ENCODE peak calls at places on chromosomes 16 and 17, in four cellular contexts. P is MM.1S, A is omental fat pad, R is prostate gland. G is an unnamed sample.

GRCh38 chr17:34628883-34629282 is 49.5 kb downstream of the TMEM132E start:
- DNase-seq in P (no peak), A (no peak), R (no peak), G (no peak)

GRCh38 chr16:47947741-47948140 is 208.1 kb downstream of the ABCC12 start:
- DNase-seq in P (no peak), A (no peak), R (no peak), G (no peak)

GRCh38 chr17:65914784-65915342 is 277.1 kb downstream of the CEP112 start:
- DNase-seq in P (peak), A (no peak), R (no peak), G (peak)

GRCh38 chr17:67157732-67158639 is 87.0 kb downstream of the HELZ start:
- DNase-seq in P (no peak), A (no peak), R (no peak), G (no peak)

GRCh38 chr17:65062168-65062915 is 5.8 kb upstream of the GNA13 start:
- DNase-seq in P (no peak), A (no peak), R (no peak), G (no peak)

GRCh38 chr17:14768923-14769322 is 468.0 kb downstream of the HS3ST3B1 start:
- DNase-seq in P (no peak), A (no peak), R (no peak), G (no peak)

GRCh38 chr17:2694381-2695242 is 17.0 kb downstream of the CLUH start:
- DNase-seq in P (no peak), A (peak), R (no peak), G (no peak)

GRCh38 chr16:57651344-57652333 is 16.5 kb upstream of the ADGRG3 start:
- DNase-seq in P (no peak), A (no peak), R (no peak), G (peak)

GRCh38 chr16:67673712-67674580 is 7.3 kb downstream of the C16orf86 start:
- DNase-seq in P (no peak), A (no peak), R (no peak), G (no peak)

GRCh38 chr17:60601443-60602384 is 1.7 kb downstream of the PPM1D start:
- DNase-seq in P (peak), A (no peak), R (peak), G (peak)

GRCh38 chr17:7626307-7626706 is 1.3 kb downstream of the SAT2 start:
- DNase-seq in P (no peak), A (no peak), R (no peak), G (no peak)

GRCh38 chr16:60553316-60553801 is 1482.9 kb downstream of the CDH8 start:
- DNase-seq in P (no peak), A (no peak), R (no peak), G (no peak)

GRCh38 chr16:10896723-10897122 is 19.7 kb downstream of the CIITA start:
- DNase-seq in P (no peak), A (no peak), R (no peak), G (no peak)

GRCh38 chr16:10965440-10966039 is 21.2 kb downstream of the CLEC16A start:
- DNase-seq in P (peak), A (no peak), R (no peak), G (peak)

GRCh38 chr17:33983824-33984574 is 271.1 kb upstream of the CCL2 start:
- DNase-seq in P (no peak), A (no peak), R (no peak), G (no peak)

GRCh38 chr16:28202147-28202746 is 9.5 kb downstream of the XPO6 start:
- DNase-seq in P (no peak), A (no peak), R (no peak), G (peak)

GRCh38 chr17:31128241-31128640 is 33.5 kb downstream of the NF1 start:
- DNase-seq in P (no peak), A (no peak), R (no peak), G (no peak)

GRCh38 chr16:86243571-86244154 is 266.7 kb upstream of the FOXF1 start:
- DNase-seq in P (no peak), A (no peak), R (no peak), G (no peak)

GRCh38 chr16:13708361-13708760 is 211.6 kb upstream of the ERCC4 start:
- DNase-seq in P (no peak), A (no peak), R (no peak), G (no peak)

GRCh38 chr17:72974605-72975232 is 117.8 kb downstream of the SLC39A11 start:
- DNase-seq in P (no peak), A (no peak), R (no peak), G (no peak)

GRCh38 chr17:72176516-72176851 is 55.7 kb downstream of the SOX9 start:
- DNase-seq in P (no peak), A (no peak), R (no peak), G (no peak)

GRCh38 chr17:27340990-27341595 is 47.2 kb downstream of the WSB1 start:
- DNase-seq in P (no peak), A (no peak), R (no peak), G (no peak)

GRCh38 chr17:8124350-8125195 is 667 bp upstream of the HES7 start:
- DNase-seq in P (peak), A (no peak), R (no peak), G (peak)

DNA sequence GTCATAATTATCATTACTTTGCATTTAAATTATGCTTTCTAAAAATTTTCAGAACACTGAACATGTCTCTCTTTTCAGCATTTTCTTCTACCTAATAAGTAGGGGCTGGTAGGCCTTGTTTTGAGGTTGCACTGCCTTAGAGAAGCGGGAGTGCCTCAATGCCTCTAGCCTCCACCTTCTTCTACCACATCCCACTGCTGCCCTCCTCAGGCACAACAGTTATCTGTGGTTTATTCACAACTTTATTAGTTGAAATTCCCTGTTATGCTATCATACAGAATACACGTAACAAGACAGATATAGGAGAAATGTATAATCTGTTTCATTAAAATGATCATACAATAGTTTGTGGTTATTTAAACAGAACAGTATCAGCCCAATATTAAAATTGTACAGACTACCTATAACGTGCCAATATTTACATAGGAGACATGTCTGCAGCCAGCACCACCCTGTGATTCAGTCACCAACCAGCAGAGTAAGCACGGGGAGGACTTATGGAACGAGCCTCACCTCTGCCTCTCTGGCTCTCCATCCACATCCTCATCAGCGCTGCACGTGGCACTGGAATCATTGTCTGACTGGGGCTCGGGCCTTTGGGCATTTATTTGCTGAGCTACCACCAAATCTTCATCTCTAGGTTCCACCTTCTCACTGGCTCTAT is 101.2 kb downstream of the TTC19 start:
- DNase-seq in P (no peak), A (no peak), R (no peak), G (peak)
- TF ChIP-seq CTCF in P (no peak), A (no peak), R (no peak), G (no peak)

GRCh38 chr16:1564325-1564724 is 30.9 kb downstream of the TMEM204 start:
- DNase-seq in P (no peak), A (no peak), R (no peak), G (peak)
- TF ChIP-seq CTCF in P (peak), A (no peak), R (peak), G (peak)

GRCh38 chr16:73527191-73527590 is 479.3 kb upstream of the ZFHX3 start:
- DNase-seq in P (no peak), A (no peak), R (no peak), G (no peak)
- TF ChIP-seq CTCF in P (no peak), A (no peak), R (no peak), G (no peak)

DNA sequence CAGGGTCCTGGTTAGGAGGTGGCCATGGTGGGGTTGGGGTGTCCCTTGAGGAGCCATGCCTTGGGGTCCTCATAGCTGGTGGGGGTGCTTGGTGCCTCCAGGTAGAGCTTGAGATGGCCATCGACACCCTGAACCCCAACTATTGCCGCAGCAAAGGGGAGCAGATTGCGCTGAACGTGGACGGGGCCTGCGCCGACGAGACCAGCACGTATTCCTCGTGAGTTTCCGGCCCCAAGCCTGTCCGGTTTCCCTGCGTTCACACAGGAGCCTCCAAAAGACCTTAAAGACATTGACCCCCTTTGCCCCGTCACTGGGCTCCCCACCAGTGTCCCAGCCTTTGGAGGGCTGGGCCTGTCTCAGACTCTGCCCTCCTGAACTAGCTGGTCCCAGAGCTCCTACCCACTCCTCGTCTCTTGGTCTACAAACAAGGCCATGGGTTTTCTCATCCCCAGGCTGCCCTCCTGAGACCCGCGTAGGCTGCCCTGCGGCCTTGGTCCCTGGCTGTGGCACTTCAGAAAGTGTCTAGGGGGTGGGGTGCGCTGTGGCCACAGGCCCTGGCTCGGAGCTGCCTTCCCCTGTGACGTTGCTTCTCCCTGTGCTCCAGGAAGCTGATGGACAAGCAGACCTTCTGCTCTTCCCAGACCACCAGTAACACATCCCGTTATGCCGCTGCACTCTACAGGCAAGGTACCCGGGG is 11.8 kb downstream of the POLR3E start:
- DNase-seq in P (no peak), A (no peak), R (no peak), G (no peak)
- TF ChIP-seq CTCF in P (no peak), A (no peak), R (no peak), G (no peak)

GRCh38 chr17:37527249-37527851 is 37.7 kb downstream of the DUSP14 start:
- DNase-seq in P (peak), A (no peak), R (peak), G (peak)
- TF ChIP-seq CTCF in P (peak), A (no peak), R (peak), G (peak)

DNA sequence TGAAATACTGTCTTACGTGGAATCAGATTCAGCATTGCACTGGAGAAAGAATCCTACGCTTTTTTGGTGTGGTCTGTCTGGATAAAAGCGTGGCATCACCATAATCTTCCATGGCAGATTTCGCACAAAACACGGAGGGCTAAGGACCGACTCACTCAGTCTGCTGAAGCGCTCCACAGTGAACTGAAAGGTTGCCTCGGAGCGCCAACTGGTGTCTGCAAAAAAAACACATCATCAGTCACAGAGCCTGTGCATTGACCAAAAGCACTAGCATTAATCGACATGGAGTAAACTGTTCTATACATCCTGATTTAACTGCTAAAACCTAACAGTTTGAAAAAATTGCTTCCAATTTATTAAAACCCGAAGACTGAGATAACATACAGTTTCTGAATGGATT is 40.5 kb downstream of the USP7 start:
- DNase-seq in P (no peak), A (no peak), R (no peak), G (no peak)
- TF ChIP-seq CTCF in P (no peak), A (no peak), R (no peak), G (no peak)

GRCh38 chr17:20944014-20944905 is 98.6 kb downstream of the USP22 start:
- DNase-seq in P (peak), A (no peak), R (peak), G (peak)
- TF ChIP-seq CTCF in P (peak), A (no peak), R (peak), G (peak)

GRCh38 chr16:88505405-88506082 is 52.5 kb downstream of the ZFPM1 start:
- DNase-seq in P (no peak), A (peak), R (no peak), G (peak)
- TF ChIP-seq CTCF in P (peak), A (no peak), R (peak), G (peak)

GRCh38 chr17:9798724-9799123 is 7.3 kb upstream of the DHRS7C start:
- DNase-seq in P (no peak), A (no peak), R (no peak), G (no peak)

GRCh38 chr17:9801505-9801904 is 10.1 kb upstream of the DHRS7C start:
- DNase-seq in P (no peak), A (no peak), R (no peak), G (no peak)

GRCh38 chr17:9802294-9802693 is 10.9 kb upstream of the DHRS7C start:
- DNase-seq in P (no peak), A (no peak), R (no peak), G (no peak)

GRCh38 chr17:9802701-9803100 is 11.3 kb upstream of the DHRS7C start:
- DNase-seq in P (no peak), A (no peak), R (no peak), G (no peak)

GRCh38 chr17:9797965-9798364 is 6.6 kb upstream of the DHRS7C start:
- DNase-seq in P (no peak), A (no peak), R (no peak), G (no peak)
- TF ChIP-seq CTCF in P (no peak), A (no peak), R (no peak), G (no peak)

DNA sequence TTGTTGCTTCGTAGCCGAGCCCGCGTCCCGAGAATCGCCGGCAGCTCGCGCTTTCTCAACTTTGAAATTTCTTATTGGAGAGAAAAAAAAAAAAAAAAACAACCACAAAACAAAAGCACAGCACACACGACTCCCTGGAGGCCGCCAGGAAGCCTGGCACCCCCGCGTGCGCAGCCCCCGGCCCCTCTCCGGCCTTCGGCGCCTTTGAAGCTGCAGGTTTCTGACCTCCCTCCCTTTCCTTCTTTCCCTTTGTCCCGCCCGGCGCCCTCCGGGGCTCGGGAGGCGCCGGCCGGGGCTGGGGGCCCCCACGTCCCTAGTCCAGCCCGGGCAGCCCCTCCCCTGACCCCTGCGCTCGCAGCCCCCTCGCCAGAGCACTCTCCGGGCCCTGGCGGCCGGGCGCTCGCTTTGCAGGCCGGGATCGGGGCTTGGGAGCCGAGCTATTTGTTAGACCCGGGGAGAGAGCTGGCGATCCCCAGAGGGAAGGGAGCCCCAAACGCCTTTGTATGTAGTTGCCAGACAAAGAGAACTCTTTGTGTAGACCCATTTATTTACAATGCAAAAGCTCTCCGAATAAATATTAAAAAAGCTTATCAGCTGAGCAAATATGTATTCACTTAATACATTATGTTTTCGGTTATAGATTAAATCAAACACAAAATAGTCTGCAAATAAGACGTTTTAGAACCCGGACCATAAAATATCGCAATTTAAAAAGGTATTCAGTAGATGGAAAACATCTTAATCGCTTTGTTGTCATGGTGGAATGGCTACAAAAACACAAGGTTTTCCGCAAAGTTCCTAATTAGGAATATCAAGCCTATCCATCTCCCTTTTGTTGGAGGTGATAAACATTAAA is 2.3 kb downstream of the BAHCC1 start:
- DNase-seq in P (no peak), A (no peak), R (no peak), G (peak)
- TF ChIP-seq CTCF in P (no peak), A (no peak), R (peak), G (peak)